ENCODE peak calls at places on chromosomes 12 and 14, in nine cellular contexts. T is tibial nerve, S is ovary, P is transverse colon, L is A549, A is esophagus muscularis mucosa, I is GM12878, G is K562, E is upper lobe of left lung. C is an unnamed sample.

GRCh38 chr14:54786816-54787215 is 115.8 kb downstream of the GCH1 start:
- DNase-seq in S (no peak), A (no peak), L (no peak), T (no peak), I (no peak), P (no peak), E (no peak), G (no peak), C (no peak)

GRCh38 chr14:89248430-89249295 is 168.4 kb downstream of the FOXN3 start:
- DNase-seq in S (no peak), I (no peak), T (no peak), A (no peak), E (no peak), P (no peak), L (no peak), G (no peak), C (no peak)

GRCh38 chr12:3641428-3641883 is 111.5 kb downstream of the CRACR2A start:
- DNase-seq in I (no peak), E (no peak), S (no peak), T (peak), L (no peak), G (no peak), P (no peak), A (no peak), C (no peak)

GRCh38 chr12:57577981-57578758 is 12.8 kb upstream of the PIP4K2C start:
- DNase-seq in A (no peak), G (no peak), E (no peak), P (no peak), T (no peak), S (no peak), L (no peak), I (no peak), C (no peak)

GRCh38 chr12:56461235-56462159 is 6.9 kb upstream of the SPRYD4 start:
- DNase-seq in G (no peak), I (no peak), S (no peak), A (no peak), T (no peak), E (no peak), P (no peak), L (peak), C (peak)

GRCh38 chr12:32462908-32463307 is 63.5 kb downstream of the FGD4 start:
- DNase-seq in I (no peak), G (no peak), S (no peak), L (no peak), P (no peak), E (no peak), T (no peak), A (no peak), C (no peak)

GRCh38 chr12:124953689-124954405 is 35.1 kb downstream of the DHX37 start:
- DNase-seq in I (no peak), T (no peak), E (no peak), P (no peak), A (no peak), S (no peak), G (no peak), L (no peak), C (no peak)

GRCh38 chr14:56608682-56609081 is 29.1 kb downstream of the TMEM260 start:
- DNase-seq in L (no peak), G (no peak), P (no peak), A (no peak), I (no peak), T (no peak), S (no peak), E (no peak), C (no peak)

GRCh38 chr12:108360487-108360886 is 21.4 kb upstream of the CMKLR1 start:
- DNase-seq in T (no peak), P (no peak), E (no peak), I (peak), G (no peak), A (no peak), L (no peak), S (no peak), C (no peak)

GRCh38 chr12:83997425-83997824 is 915.2 kb downstream of the SLC6A15 start:
- DNase-seq in T (no peak), A (no peak), P (no peak), E (no peak), S (no peak), G (no peak), L (no peak), I (no peak), C (no peak)

GRCh38 chr14:94770251-94770749 is 387 bp upstream of the GSC start:
- DNase-seq in A (no peak), L (no peak), P (no peak), T (no peak), I (no peak), E (no peak), S (no peak), G (no peak), C (no peak)

GRCh38 chr14:36222952-36223468 is 46.5 kb upstream of the PTCSC3 start:
- DNase-seq in T (no peak), P (no peak), I (no peak), E (no peak), A (no peak), L (no peak), S (no peak), G (no peak), C (no peak)

GRCh38 chr12:93853698-93854478 is 176.7 kb downstream of the CRADD start:
- DNase-seq in E (no peak), T (no peak), G (no peak), P (no peak), S (no peak), A (no peak), I (no peak), L (no peak), C (no peak)

GRCh38 chr12:47377414-47378221 is 297.9 kb upstream of the AMIGO2 start:
- DNase-seq in A (no peak), G (peak), S (peak), P (peak), L (peak), I (no peak), E (peak), T (peak), C (peak)

GRCh38 chr14:58572092-58572853 is 65.5 kb upstream of the DACT1 start:
- DNase-seq in A (no peak), P (no peak), L (peak), S (no peak), E (no peak), I (no peak), G (no peak), T (no peak), C (no peak)

GRCh38 chr12:3036901-3037600 is 40.1 kb upstream of the TSPAN9 start:
- DNase-seq in P (no peak), A (no peak), G (no peak), S (no peak), L (no peak), T (no peak), E (no peak), I (no peak), C (no peak)

GRCh38 chr12:10385181-10385613 is 4.6 kb downstream of the KLRK1 start:
- DNase-seq in A (no peak), I (no peak), P (no peak), L (no peak), T (no peak), E (no peak), G (no peak), S (no peak), C (no peak)

GRCh38 chr14:106691601-106692291 is 1165.4 kb downstream of the TMEM121 start:
- DNase-seq in G (peak), T (no peak), A (no peak), I (peak), S (no peak), P (peak), E (no peak), L (no peak), C (no peak)

GRCh38 chr14:103697601-103698379 is 17.5 kb downstream of the XRCC3 start:
- DNase-seq in E (no peak), I (no peak), L (no peak), G (no peak), S (no peak), A (no peak), T (no peak), P (no peak), C (no peak)
- TF ChIP-seq POLR2A in E (no peak), I (peak), L (no peak), G (no peak), S (no peak), A (no peak), T (no peak), P (no peak), C (no peak)

DNA sequence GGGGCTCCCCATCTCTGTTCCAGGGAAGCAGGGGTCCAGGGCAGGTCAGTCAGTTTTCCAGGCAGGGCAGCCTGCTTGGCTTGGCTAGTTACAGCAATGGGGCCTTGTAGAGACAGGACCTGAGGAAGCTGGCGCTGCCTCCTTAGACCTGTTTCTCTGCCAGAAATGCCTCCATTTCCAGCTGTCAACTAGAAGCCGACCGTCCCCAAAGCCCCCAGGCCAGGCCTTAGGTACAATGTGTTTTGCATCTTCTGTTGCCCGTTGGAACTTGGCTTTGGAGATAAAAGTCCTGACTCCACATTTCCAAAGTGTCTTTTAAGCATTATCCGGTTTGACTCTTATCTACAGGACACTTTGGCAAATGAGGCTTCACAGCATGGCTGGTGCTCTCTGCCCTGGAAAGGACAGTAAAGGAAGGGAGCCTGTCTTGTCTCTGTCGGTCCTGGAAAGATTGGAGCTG is 42.6 kb downstream of the KRT80 start:
- DNase-seq in I (no peak), E (no peak), L (no peak), P (peak), G (no peak), S (no peak), T (no peak), A (no peak), C (peak)
- TF ChIP-seq EP300 in I (no peak), E (no peak), L (no peak), P (no peak), G (no peak), S (no peak), T (no peak), A (no peak), C (no peak)

DNA sequence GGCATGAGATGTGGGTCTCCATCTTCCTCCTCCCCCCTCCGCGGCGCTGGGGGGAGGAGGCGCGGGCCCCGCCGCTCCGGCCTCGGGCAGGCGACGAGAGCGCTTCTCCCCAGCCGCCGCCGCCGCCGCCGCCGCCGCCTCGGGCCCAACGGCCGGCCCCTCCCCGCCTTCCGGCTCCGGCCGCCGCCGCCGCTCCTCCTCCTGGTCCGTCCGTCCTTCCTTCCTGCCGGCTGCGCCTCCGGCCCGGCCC is 411 bp downstream of the FBXL14 start:
- DNase-seq in E (peak), I (no peak), A (no peak), G (peak), T (no peak), L (peak), S (peak), P (peak), C (peak)
- TF ChIP-seq POLR2A in E (no peak), I (no peak), A (no peak), G (no peak), T (no peak), L (no peak), S (peak), P (no peak), C (no peak)

GRCh38 chr12:12718382-12718761 is 1.2 kb downstream of the CDKN1B start:
- DNase-seq in S (no peak), P (no peak), A (peak), I (no peak), G (no peak), E (no peak), T (no peak), L (no peak), C (no peak)

GRCh38 chr12:12720637-12721250 is 3.6 kb downstream of the CDKN1B start:
- DNase-seq in I (no peak), A (peak), L (no peak), S (no peak), G (no peak), P (no peak), E (no peak), T (no peak), C (no peak)

GRCh38 chr12:12718853-12719252 is 1.7 kb downstream of the CDKN1B start:
- DNase-seq in L (no peak), G (no peak), E (no peak), S (no peak), T (no peak), P (no peak), A (peak), I (no peak), C (no peak)

GRCh38 chr12:12720052-12720451 is 2.9 kb downstream of the CDKN1B start:
- DNase-seq in P (no peak), E (no peak), I (no peak), S (no peak), T (no peak), G (no peak), L (no peak), A (no peak), C (no peak)

DNA sequence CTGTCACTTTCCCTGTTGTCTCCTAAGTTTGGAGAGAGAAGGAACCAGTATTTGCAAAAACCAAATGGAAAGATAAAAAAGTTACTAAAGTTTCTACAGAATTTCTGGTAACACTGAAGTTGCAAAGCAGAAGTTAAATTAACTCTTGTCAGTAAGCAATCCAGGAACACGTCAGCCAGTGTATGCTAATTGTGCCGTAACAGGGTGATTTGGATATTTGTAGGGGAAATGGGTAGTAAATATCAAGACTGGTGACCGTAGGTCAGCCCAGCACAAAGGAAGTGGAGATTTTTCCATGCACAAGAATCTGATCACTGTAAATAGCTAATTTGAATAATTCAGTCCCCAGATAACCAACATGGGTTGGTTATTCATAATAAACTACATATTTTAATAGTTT is 2.3 kb downstream of the CDKN1B start:
- DNase-seq in T (no peak), P (no peak), S (no peak), E (peak), A (no peak), G (no peak), L (no peak), I (peak), C (no peak)
- TF ChIP-seq EP300 in T (peak), P (no peak), S (no peak), E (no peak), A (no peak), G (no peak), L (no peak), I (no peak), C (no peak)

DNA sequence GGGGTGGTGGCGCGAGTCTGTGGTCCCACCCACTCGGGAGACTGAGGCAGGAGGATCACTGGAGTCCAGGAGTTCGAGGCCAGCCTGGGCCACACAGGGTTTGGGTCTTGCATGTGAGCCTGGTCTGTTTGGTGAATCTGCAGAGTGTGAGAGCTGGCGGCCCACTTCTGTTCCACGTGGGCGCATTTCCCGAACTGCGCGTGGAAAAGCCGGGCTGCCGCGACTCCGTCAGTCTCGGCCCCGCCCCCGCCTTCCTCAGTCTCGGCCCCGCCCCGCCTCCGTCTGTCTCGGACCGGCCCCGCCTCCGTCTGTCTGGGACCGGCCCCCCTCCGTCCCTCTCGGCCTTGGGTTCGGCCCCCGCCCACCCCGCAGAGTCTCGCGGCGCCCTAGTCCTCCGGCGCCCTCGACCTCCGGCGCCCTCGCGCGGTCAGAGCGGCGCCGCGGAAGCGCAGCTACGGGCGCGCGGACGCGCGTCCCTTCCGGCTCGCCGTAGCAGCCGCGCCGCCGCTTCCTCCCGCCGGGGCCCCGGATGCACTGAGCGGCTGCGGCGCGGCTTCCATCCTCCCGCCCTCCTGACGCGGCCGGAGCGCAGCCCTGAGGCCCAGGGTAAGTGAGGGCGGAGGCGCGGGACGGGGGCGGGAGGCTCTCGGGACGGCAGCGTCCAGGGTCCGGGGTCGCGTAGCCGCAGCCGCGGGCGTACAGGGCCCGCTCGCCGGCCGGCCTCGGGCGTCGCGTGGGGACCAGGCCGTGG is at the start of gene EP400:
- DNase-seq in L (peak), G (peak), S (peak), P (peak), T (peak), A (peak), E (peak), I (peak), C (peak)
- TF ChIP-seq POLR2A in L (peak), G (peak), S (no peak), P (peak), T (no peak), A (no peak), E (no peak), I (peak), C (no peak)

DNA sequence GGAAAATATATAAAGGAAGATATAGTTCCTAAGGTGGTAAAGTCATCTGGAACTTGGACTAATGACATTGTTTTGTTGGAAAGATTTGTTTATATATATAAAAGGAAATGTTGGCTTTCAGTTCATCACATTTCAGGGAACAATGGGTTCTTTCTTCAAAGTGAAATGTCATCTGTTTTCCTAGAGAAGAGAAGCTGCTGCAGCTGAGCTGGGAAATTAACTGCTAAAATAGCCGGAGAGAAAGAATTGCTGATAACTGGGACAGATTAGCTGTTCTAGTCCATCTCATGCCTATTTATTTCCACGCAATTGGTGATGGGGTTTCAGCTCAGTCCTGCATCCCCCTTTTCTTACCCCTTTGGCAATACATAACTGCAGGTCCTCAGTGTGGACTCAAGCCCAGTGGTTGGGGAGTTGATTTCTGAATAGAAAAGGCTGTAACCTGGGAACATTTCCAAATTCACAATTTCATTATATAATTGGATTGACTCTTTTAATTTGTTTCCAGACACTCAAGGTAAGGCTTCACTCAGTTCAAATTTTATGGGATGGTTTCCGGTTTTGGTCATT is 436.9 kb upstream of the TMEM132C start:
- DNase-seq in L (no peak), T (no peak), G (no peak), P (no peak), S (no peak), A (no peak), I (no peak), E (no peak), C (no peak)
- TF ChIP-seq EP300 in L (no peak), T (no peak), G (no peak), P (no peak), S (no peak), A (no peak), I (no peak), E (no peak), C (no peak)

GRCh38 chr12:96396914-96397313 is 3.3 kb downstream of the CDK17 start:
- DNase-seq in T (no peak), A (no peak), E (no peak), S (no peak), L (no peak), I (no peak), P (no peak), G (no peak), C (no peak)
- TF ChIP-seq POLR2A in T (no peak), A (no peak), E (no peak), S (no peak), L (no peak), I (no peak), P (no peak), G (no peak), C (no peak)

GRCh38 chr12:42997032-42997431 is 407.5 kb upstream of the PRICKLE1 start:
- DNase-seq in S (no peak), T (no peak), L (no peak), P (no peak), A (no peak), I (no peak), G (no peak), E (no peak), C (no peak)
- TF ChIP-seq EP300 in S (no peak), T (no peak), L (no peak), P (no peak), A (no peak), I (no peak), G (no peak), E (no peak), C (no peak)

GRCh38 chr12:120292661-120293531 is at the start of gene RNU4-1:
- DNase-seq in E (peak), I (peak), L (peak), T (peak), S (peak), A (peak), G (peak), P (peak), C (peak)
- TF ChIP-seq POLR2A in E (no peak), I (peak), L (peak), T (peak), S (peak), A (peak), G (peak), P (peak), C (peak)

GRCh38 chr14:61699092-61699491 is 3.8 kb downstream of the HIF1A start:
- DNase-seq in L (no peak), A (no peak), T (no peak), G (no peak), I (no peak), E (no peak), P (no peak), S (no peak), C (no peak)

GRCh38 chr14:61696753-61697318 is 1.5 kb downstream of the HIF1A start:
- DNase-seq in I (no peak), L (no peak), P (no peak), S (no peak), E (no peak), T (no peak), G (no peak), A (no peak), C (no peak)

GRCh38 chr14:61695695-61696527 is 598 bp downstream of the HIF1A start:
- DNase-seq in P (peak), S (peak), A (peak), G (peak), E (peak), L (peak), T (peak), I (no peak), C (peak)

GRCh38 chr14:61700104-61700886 is 5.0 kb downstream of the HIF1A start:
- DNase-seq in S (no peak), T (no peak), L (no peak), P (no peak), E (no peak), A (no peak), G (no peak), I (no peak), C (no peak)

DNA sequence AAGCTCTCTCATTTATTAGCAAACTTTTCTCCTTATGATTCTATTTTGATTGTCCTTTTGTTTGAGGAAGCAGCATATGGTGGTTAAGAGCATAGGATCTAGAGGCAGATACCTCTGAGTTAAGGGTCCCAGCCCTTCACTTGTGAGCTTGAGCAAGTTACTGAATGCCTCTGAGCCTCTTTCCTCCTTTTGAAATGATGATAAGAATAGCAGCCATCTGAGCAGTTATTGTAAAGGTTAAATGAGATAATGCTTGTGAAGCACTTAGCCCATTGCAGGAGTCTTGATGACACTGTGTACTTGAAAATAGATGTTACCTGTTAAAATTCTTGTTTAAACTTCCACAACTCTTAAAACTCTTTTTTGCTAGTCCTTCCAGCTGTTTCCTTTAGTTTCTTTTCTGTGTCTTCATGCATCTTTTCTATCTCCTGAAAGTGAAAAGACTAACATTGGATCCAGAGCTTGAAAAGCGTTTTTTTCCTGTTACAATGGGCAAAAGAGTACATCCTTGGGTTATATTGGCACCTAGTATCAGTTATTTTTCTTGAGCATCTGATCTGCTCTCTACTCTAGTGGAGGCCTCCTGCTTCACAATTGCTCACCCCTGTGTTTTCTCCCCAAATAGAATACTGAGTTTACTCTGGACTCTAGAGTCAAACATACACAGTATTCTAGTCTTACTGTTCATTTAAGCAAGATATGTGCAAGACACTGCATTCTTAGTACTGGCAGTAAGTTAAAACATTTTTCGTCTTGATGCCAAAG is 3.1 kb downstream of the HIF1A start:
- DNase-seq in A (no peak), T (no peak), E (no peak), S (no peak), P (no peak), G (peak), L (no peak), I (no peak), C (no peak)
- TF ChIP-seq EP300 in A (no peak), T (no peak), E (no peak), S (no peak), P (no peak), G (no peak), L (no peak), I (no peak), C (no peak)

C was measured in sigmoid colon.